ENCODE peak calls at places on chromosomes 5 and 9, in seven cellular contexts. One of them, this sample, is unnamed.

GRCh38 chr5:50730336-50730735 is 63.9 kb downstream of the PARP8 start:
- DNase-seq in H1: no peak
- DNase-seq in transverse colon: no peak
- DNase-seq in sigmoid colon: no peak
- DNase-seq in esophagus muscularis mucosa: no peak
- DNase-seq in HepG2: no peak
- DNase-seq in upper lobe of left lung: no peak
- DNase-seq in this sample: no peak

GRCh38 chr9:115864581-115864980 is 289.0 kb upstream of the PAPPA start:
- DNase-seq in upper lobe of left lung: no peak
- DNase-seq in sigmoid colon: no peak
- DNase-seq in transverse colon: no peak
- DNase-seq in esophagus muscularis mucosa: no peak
- DNase-seq in HepG2: no peak
- DNase-seq in H1: no peak
- DNase-seq in this sample: no peak

GRCh38 chr5:171615201-171616001 is 170.2 kb upstream of the SMIM23 start:
- DNase-seq in upper lobe of left lung: peak; percentile 62
- DNase-seq in esophagus muscularis mucosa: no peak
- DNase-seq in transverse colon: no peak
- DNase-seq in H1: peak; percentile 67
- DNase-seq in HepG2: no peak
- DNase-seq in sigmoid colon: peak; percentile 49
- DNase-seq in this sample: no peak

GRCh38 chr5:99089822-99090549 is 161.2 kb upstream of the CHD1 start:
- DNase-seq in transverse colon: no peak
- DNase-seq in H1: no peak
- DNase-seq in esophagus muscularis mucosa: no peak
- DNase-seq in upper lobe of left lung: no peak
- DNase-seq in HepG2: no peak
- DNase-seq in sigmoid colon: no peak
- DNase-seq in this sample: no peak

GRCh38 chr5:103293719-103294118 is 35.2 kb downstream of the MACIR start:
- DNase-seq in transverse colon: no peak
- DNase-seq in esophagus muscularis mucosa: no peak
- DNase-seq in H1: no peak
- DNase-seq in upper lobe of left lung: no peak
- DNase-seq in HepG2: no peak
- DNase-seq in sigmoid colon: no peak
- DNase-seq in this sample: no peak

GRCh38 chr9:1083325-1083913 is 33.3 kb downstream of the DMRT2 start:
- DNase-seq in upper lobe of left lung: peak; percentile 22
- DNase-seq in H1: peak; percentile 59
- DNase-seq in esophagus muscularis mucosa: no peak
- DNase-seq in HepG2: no peak
- DNase-seq in transverse colon: peak; percentile 26
- DNase-seq in sigmoid colon: no peak
- DNase-seq in this sample: no peak

GRCh38 chr5:6829150-6829784 is 116.0 kb downstream of the TENT4A start:
- DNase-seq in H1: no peak
- DNase-seq in upper lobe of left lung: no peak
- DNase-seq in HepG2: no peak
- DNase-seq in transverse colon: no peak
- DNase-seq in esophagus muscularis mucosa: peak; percentile 60
- DNase-seq in sigmoid colon: no peak
- DNase-seq in this sample: no peak

GRCh38 chr9:78644359-78644758 is 347.4 kb downstream of the PSAT1 start:
- DNase-seq in transverse colon: no peak
- DNase-seq in esophagus muscularis mucosa: no peak
- DNase-seq in sigmoid colon: no peak
- DNase-seq in H1: no peak
- DNase-seq in upper lobe of left lung: no peak
- DNase-seq in HepG2: no peak
- DNase-seq in this sample: no peak

GRCh38 chr9:78158286-78158685 is 77.6 kb upstream of the CEP78 start:
- DNase-seq in upper lobe of left lung: no peak
- DNase-seq in transverse colon: no peak
- DNase-seq in HepG2: no peak
- DNase-seq in esophagus muscularis mucosa: no peak
- DNase-seq in sigmoid colon: no peak
- DNase-seq in H1: no peak
- DNase-seq in this sample: no peak

GRCh38 chr5:169258372-169259000 is 42.5 kb downstream of the SLIT3 start:
- DNase-seq in transverse colon: no peak
- DNase-seq in sigmoid colon: no peak
- DNase-seq in H1: no peak
- DNase-seq in esophagus muscularis mucosa: no peak
- DNase-seq in upper lobe of left lung: no peak
- DNase-seq in HepG2: no peak
- DNase-seq in this sample: no peak

GRCh38 chr9:69758001-69758730 is 1.6 kb downstream of the PTAR1 start:
- DNase-seq in H1: no peak
- DNase-seq in upper lobe of left lung: no peak
- DNase-seq in transverse colon: no peak
- DNase-seq in esophagus muscularis mucosa: no peak
- DNase-seq in sigmoid colon: no peak
- DNase-seq in HepG2: no peak
- DNase-seq in this sample: no peak

GRCh38 chr9:112203536-112203935 is 28.4 kb upstream of the SUSD1 start:
- DNase-seq in HepG2: no peak
- DNase-seq in H1: no peak
- DNase-seq in esophagus muscularis mucosa: no peak
- DNase-seq in transverse colon: no peak
- DNase-seq in upper lobe of left lung: no peak
- DNase-seq in sigmoid colon: no peak
- DNase-seq in this sample: no peak

GRCh38 chr5:58871648-58872242 is 288.9 kb downstream of the RAB3C start:
- DNase-seq in H1: no peak
- DNase-seq in upper lobe of left lung: no peak
- DNase-seq in transverse colon: no peak
- DNase-seq in sigmoid colon: no peak
- DNase-seq in HepG2: peak; percentile 24
- DNase-seq in esophagus muscularis mucosa: no peak
- DNase-seq in this sample: no peak

GRCh38 chr5:14742427-14743010 is 78.0 kb downstream of the OTULIN start:
- DNase-seq in HepG2: no peak
- DNase-seq in transverse colon: no peak
- DNase-seq in esophagus muscularis mucosa: no peak
- DNase-seq in H1: no peak
- DNase-seq in sigmoid colon: no peak
- DNase-seq in upper lobe of left lung: peak; percentile 30
- DNase-seq in this sample: no peak

GRCh38 chr5:14744296-14745187 is 80.0 kb downstream of the OTULIN start:
- DNase-seq in esophagus muscularis mucosa: no peak
- DNase-seq in HepG2: peak; percentile 41
- DNase-seq in upper lobe of left lung: peak; percentile 49
- DNase-seq in transverse colon: no peak
- DNase-seq in H1: no peak
- DNase-seq in sigmoid colon: no peak
- DNase-seq in this sample: no peak

GRCh38 chr5:14745188-14745563 is 80.7 kb downstream of the OTULIN start:
- DNase-seq in sigmoid colon: no peak
- DNase-seq in transverse colon: no peak
- DNase-seq in esophagus muscularis mucosa: no peak
- DNase-seq in H1: no peak
- DNase-seq in upper lobe of left lung: no peak
- DNase-seq in HepG2: no peak
- DNase-seq in this sample: no peak

GRCh38 chr5:14741721-14742426 is 77.4 kb downstream of the OTULIN start:
- DNase-seq in esophagus muscularis mucosa: no peak
- DNase-seq in H1: no peak
- DNase-seq in HepG2: no peak
- DNase-seq in upper lobe of left lung: peak; percentile 40
- DNase-seq in transverse colon: no peak
- DNase-seq in sigmoid colon: no peak
- DNase-seq in this sample: no peak

DNA sequence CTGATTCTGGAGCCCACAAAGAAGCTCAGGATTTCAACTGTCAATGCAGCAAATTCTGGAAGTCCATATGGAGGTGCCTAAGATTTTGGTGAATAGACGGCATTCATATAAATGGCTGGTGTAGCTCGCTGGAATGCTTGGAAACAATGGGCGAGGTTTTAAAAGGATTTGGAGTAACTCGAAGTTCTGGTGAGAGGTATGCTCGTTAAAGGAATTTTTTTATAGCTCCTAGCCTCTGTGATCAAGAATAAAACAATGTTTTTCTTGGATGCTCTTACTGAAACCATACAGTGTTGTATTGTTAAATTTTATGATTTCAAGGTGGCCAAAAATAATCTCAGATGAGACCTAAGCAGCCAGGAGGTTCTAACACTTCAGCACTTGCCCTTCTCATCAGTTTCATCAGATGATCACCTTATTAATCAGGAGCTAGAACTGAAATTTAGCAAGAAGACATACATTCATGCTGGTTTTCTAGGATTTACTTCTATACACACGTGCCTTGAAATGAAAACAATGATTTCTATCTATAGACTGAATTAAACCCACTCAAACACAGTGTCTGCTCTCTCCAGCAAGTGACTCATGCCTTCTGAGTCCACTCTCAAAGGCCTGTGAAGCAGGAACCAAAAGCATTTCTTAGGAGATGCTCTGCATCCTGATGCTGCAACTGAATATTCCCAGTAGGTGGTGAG is 79.2 kb downstream of the OTULIN start:
- DNase-seq in sigmoid colon: no peak
- DNase-seq in HepG2: no peak
- DNase-seq in upper lobe of left lung: no peak
- DNase-seq in esophagus muscularis mucosa: no peak
- DNase-seq in H1: no peak
- DNase-seq in transverse colon: no peak
- DNase-seq in this sample: no peak
- TF ChIP-seq POLR2AphosphoS5 in sigmoid colon: no peak
- TF ChIP-seq POLR2AphosphoS5 in HepG2: no peak
- TF ChIP-seq POLR2AphosphoS5 in upper lobe of left lung: no peak
- TF ChIP-seq POLR2AphosphoS5 in esophagus muscularis mucosa: no peak
- TF ChIP-seq POLR2AphosphoS5 in H1: no peak
- TF ChIP-seq POLR2AphosphoS5 in transverse colon: no peak
- TF ChIP-seq POLR2AphosphoS5 in this sample: no peak

GRCh38 chr9:136565075-136565721 is 19.4 kb upstream of the NOTCH1 start:
- DNase-seq in esophagus muscularis mucosa: no peak
- DNase-seq in HepG2: no peak
- DNase-seq in H1: no peak
- DNase-seq in transverse colon: no peak
- DNase-seq in upper lobe of left lung: peak; percentile 66
- DNase-seq in sigmoid colon: peak; percentile 87
- DNase-seq in this sample: no peak

GRCh38 chr9:136562746-136563506 is 17.1 kb upstream of the NOTCH1 start:
- DNase-seq in HepG2: no peak
- DNase-seq in sigmoid colon: no peak
- DNase-seq in esophagus muscularis mucosa: no peak
- DNase-seq in transverse colon: no peak
- DNase-seq in upper lobe of left lung: peak; percentile 82
- DNase-seq in H1: no peak
- DNase-seq in this sample: no peak

GRCh38 chr9:136563646-136564321 is 17.9 kb upstream of the NOTCH1 start:
- DNase-seq in sigmoid colon: no peak
- DNase-seq in upper lobe of left lung: peak; percentile 70
- DNase-seq in H1: no peak
- DNase-seq in HepG2: no peak
- DNase-seq in esophagus muscularis mucosa: no peak
- DNase-seq in transverse colon: no peak
- DNase-seq in this sample: no peak

GRCh38 chr9:136565722-136566552 is 20.1 kb upstream of the NOTCH1 start:
- DNase-seq in HepG2: no peak
- DNase-seq in upper lobe of left lung: peak; percentile 69
- DNase-seq in esophagus muscularis mucosa: no peak
- DNase-seq in sigmoid colon: no peak
- DNase-seq in transverse colon: no peak
- DNase-seq in H1: no peak
- DNase-seq in this sample: no peak

GRCh38 chr9:136564379-136564988 is 18.6 kb upstream of the NOTCH1 start:
- DNase-seq in upper lobe of left lung: peak; percentile 89
- DNase-seq in esophagus muscularis mucosa: no peak
- DNase-seq in transverse colon: no peak
- DNase-seq in sigmoid colon: peak; percentile 91
- DNase-seq in H1: no peak
- DNase-seq in HepG2: no peak
- DNase-seq in this sample: peak; percentile 40
- TF ChIP-seq EP300 in upper lobe of left lung: no peak
- TF ChIP-seq EP300 in esophagus muscularis mucosa: no peak
- TF ChIP-seq EP300 in transverse colon: no peak
- TF ChIP-seq EP300 in sigmoid colon: no peak
- TF ChIP-seq EP300 in H1: no peak
- TF ChIP-seq EP300 in HepG2: no peak
- TF ChIP-seq EP300 in this sample: no peak

GRCh38 chr5:96743805-96744559 is 63.8 kb downstream of the ERAP1 start:
- DNase-seq in H1: no peak
- DNase-seq in HepG2: no peak
- DNase-seq in sigmoid colon: no peak
- DNase-seq in esophagus muscularis mucosa: no peak
- DNase-seq in transverse colon: peak; percentile 40
- DNase-seq in upper lobe of left lung: no peak
- DNase-seq in this sample: no peak

GRCh38 chr5:96742519-96742918 is 65.2 kb downstream of the ERAP1 start:
- DNase-seq in esophagus muscularis mucosa: no peak
- DNase-seq in upper lobe of left lung: no peak
- DNase-seq in H1: no peak
- DNase-seq in sigmoid colon: no peak
- DNase-seq in transverse colon: no peak
- DNase-seq in HepG2: no peak
- DNase-seq in this sample: no peak

GRCh38 chr5:96745844-96746531 is 61.8 kb downstream of the ERAP1 start:
- DNase-seq in upper lobe of left lung: no peak
- DNase-seq in HepG2: no peak
- DNase-seq in transverse colon: no peak
- DNase-seq in H1: no peak
- DNase-seq in esophagus muscularis mucosa: no peak
- DNase-seq in sigmoid colon: no peak
- DNase-seq in this sample: no peak

GRCh38 chr5:96743065-96743768 is 64.5 kb downstream of the ERAP1 start:
- DNase-seq in esophagus muscularis mucosa: no peak
- DNase-seq in H1: no peak
- DNase-seq in sigmoid colon: peak; percentile 58
- DNase-seq in HepG2: no peak
- DNase-seq in transverse colon: no peak
- DNase-seq in upper lobe of left lung: no peak
- DNase-seq in this sample: no peak

DNA sequence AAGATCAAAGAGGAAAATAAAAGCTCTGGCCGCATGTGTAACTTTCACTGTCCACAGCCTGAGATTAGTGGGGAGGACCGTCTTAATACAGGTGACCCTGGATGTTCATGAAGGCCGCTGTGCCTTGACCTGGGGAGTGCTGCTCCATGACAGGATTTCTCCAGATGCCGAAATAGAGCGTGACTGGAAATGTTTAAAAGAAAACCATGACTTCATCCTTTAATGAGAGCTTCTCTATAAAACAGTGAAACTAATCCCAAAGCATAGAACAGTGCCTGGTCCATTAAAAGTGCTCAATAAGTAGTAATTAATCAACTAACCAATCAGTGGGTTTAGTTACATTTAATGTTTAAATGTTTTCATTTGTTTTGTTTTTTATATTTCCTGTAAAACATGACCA is 62.7 kb downstream of the ERAP1 start:
- DNase-seq in transverse colon: no peak
- DNase-seq in H1: no peak
- DNase-seq in HepG2: no peak
- DNase-seq in esophagus muscularis mucosa: no peak
- DNase-seq in sigmoid colon: no peak
- DNase-seq in upper lobe of left lung: no peak
- DNase-seq in this sample: no peak
- TF ChIP-seq POLR2A in transverse colon: no peak
- TF ChIP-seq POLR2A in H1: no peak
- TF ChIP-seq POLR2A in HepG2: no peak
- TF ChIP-seq POLR2A in esophagus muscularis mucosa: no peak
- TF ChIP-seq POLR2A in sigmoid colon: no peak
- TF ChIP-seq POLR2A in upper lobe of left lung: no peak
- TF ChIP-seq POLR2A in this sample: no peak

GRCh38 chr5:61842840-61843239 is 463.2 kb upstream of the KIF2A start:
- DNase-seq in esophagus muscularis mucosa: peak; percentile 24
- DNase-seq in sigmoid colon: no peak
- DNase-seq in HepG2: no peak
- DNase-seq in transverse colon: no peak
- DNase-seq in upper lobe of left lung: no peak
- DNase-seq in H1: no peak
- DNase-seq in this sample: no peak
- TF ChIP-seq POLR2AphosphoS5 in esophagus muscularis mucosa: no peak
- TF ChIP-seq POLR2AphosphoS5 in sigmoid colon: no peak
- TF ChIP-seq POLR2AphosphoS5 in HepG2: no peak
- TF ChIP-seq POLR2AphosphoS5 in transverse colon: no peak
- TF ChIP-seq POLR2AphosphoS5 in upper lobe of left lung: no peak
- TF ChIP-seq POLR2AphosphoS5 in H1: no peak
- TF ChIP-seq POLR2AphosphoS5 in this sample: no peak